ENCODE peak calls at places on chromosomes 1 and 21, in seven cellular contexts. Q is stomach, C is kidney, Y is fibroblast of pulmonary artery, U is transverse colon, D is glutamatergic neuron, R is tibial nerve. W is an unnamed sample.

GRCh38 chr1:177838910-177839309 is 130.9 kb downstream of the SEC16B start:
- DNase-seq in Q (no peak), C (no peak), Y (no peak), U (no peak), D (no peak), R (no peak), W (no peak)

GRCh38 chr1:241964550-241965241 is 7.1 kb downstream of the BECN2 start:
- DNase-seq in Q (no peak), C (no peak), Y (peak), U (peak), D (no peak), R (peak), W (no peak)

GRCh38 chr1:109912873-109913272 is 2.2 kb downstream of the CSF1 start:
- DNase-seq in Q (no peak), C (no peak), Y (peak), U (no peak), D (no peak), R (no peak), W (no peak)

GRCh38 chr1:66711420-66711819 is 40.8 kb upstream of the DYNLT5 start:
- DNase-seq in Q (no peak), C (peak), Y (peak), U (no peak), D (no peak), R (no peak), W (no peak)

GRCh38 chr1:10338047-10338446 is 60.8 kb upstream of the PGD start:
- DNase-seq in Q (no peak), C (no peak), Y (peak), U (peak), D (peak), R (peak), W (no peak)

GRCh38 chr1:159854101-159854692 is 8.3 kb downstream of the VSIG8 start:
- DNase-seq in Q (peak), C (peak), Y (peak), U (peak), D (peak), R (peak), W (peak)

GRCh38 chr21:45262616-45263015 is 25.1 kb downstream of the POFUT2 start:
- DNase-seq in Q (peak), C (peak), Y (no peak), U (peak), D (no peak), R (no peak), W (no peak)

GRCh38 chr1:180926164-180926981 is 13.7 kb downstream of the KIAA1614 start:
- DNase-seq in Q (no peak), C (peak), Y (peak), U (no peak), D (peak), R (no peak), W (no peak)

GRCh38 chr21:35195232-35195631 is 146.1 kb upstream of the RUNX1 start:
- DNase-seq in Q (no peak), C (no peak), Y (no peak), U (no peak), D (no peak), R (no peak), W (no peak)

GRCh38 chr1:221837886-221838285 is 96.0 kb upstream of the DUSP10 start:
- DNase-seq in Q (no peak), C (no peak), Y (no peak), U (no peak), D (no peak), R (no peak), W (no peak)

GRCh38 chr1:66012076-66012769 is 219.5 kb downstream of the PDE4B start:
- DNase-seq in Q (no peak), C (no peak), Y (no peak), U (no peak), D (no peak), R (no peak), W (no peak)

GRCh38 chr1:33161061-33161681 is 20.7 kb downstream of the TRIM62 start:
- DNase-seq in Q (no peak), C (peak), Y (peak), U (no peak), D (no peak), R (peak), W (peak)

GRCh38 chr1:96968582-96969378 is 247.2 kb downstream of the PTBP2 start:
- DNase-seq in Q (no peak), C (no peak), Y (peak), U (no peak), D (no peak), R (no peak), W (no peak)

GRCh38 chr21:21064353-21064752 is 66.1 kb downstream of the NCAM2 start:
- DNase-seq in Q (no peak), C (no peak), Y (no peak), U (no peak), D (no peak), R (no peak), W (no peak)

GRCh38 chr1:111369177-111369576 is 58.4 kb downstream of the OVGP1 start:
- DNase-seq in Q (no peak), C (no peak), Y (peak), U (no peak), D (no peak), R (no peak), W (no peak)

GRCh38 chr1:55480396-55480795 is 265.2 kb upstream of the USP24 start:
- DNase-seq in Q (no peak), C (no peak), Y (no peak), U (no peak), D (no peak), R (no peak), W (no peak)

GRCh38 chr1:55481634-55482033 is 266.5 kb upstream of the USP24 start:
- DNase-seq in Q (no peak), C (no peak), Y (no peak), U (no peak), D (no peak), R (no peak), W (no peak)

GRCh38 chr1:55479970-55480369 is 264.8 kb upstream of the USP24 start:
- DNase-seq in Q (no peak), C (no peak), Y (no peak), U (no peak), D (no peak), R (no peak), W (no peak)

GRCh38 chr1:55484173-55484572 is 269.0 kb upstream of the USP24 start:
- DNase-seq in Q (no peak), C (no peak), Y (no peak), U (no peak), D (no peak), R (no peak), W (no peak)

DNA sequence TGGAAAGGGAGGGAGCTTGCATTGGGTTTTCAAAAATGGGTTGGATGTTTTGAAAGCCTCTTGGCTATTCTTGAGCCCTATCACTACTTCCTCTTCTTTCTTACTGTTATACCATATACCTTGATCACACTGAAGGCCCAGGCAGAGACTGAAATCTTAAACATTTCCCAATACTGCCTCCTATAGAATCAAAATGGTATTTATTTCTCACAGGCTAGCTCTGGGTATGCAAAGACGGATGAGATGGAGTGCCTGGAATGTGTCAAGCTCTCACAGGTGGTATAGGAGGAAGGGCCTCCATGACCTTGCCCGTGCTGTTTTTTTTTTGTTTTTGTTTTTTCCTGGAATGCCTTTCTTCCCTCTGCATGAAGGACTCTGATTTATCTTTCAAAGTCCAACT is 268.4 kb upstream of the USP24 start:
- DNase-seq in Q (no peak), C (no peak), Y (no peak), U (no peak), D (no peak), R (no peak), W (no peak)
- TF ChIP-seq CTCF in Q (no peak), C (no peak), Y (no peak), U (no peak), D (no peak), R (no peak), W (peak)

DNA sequence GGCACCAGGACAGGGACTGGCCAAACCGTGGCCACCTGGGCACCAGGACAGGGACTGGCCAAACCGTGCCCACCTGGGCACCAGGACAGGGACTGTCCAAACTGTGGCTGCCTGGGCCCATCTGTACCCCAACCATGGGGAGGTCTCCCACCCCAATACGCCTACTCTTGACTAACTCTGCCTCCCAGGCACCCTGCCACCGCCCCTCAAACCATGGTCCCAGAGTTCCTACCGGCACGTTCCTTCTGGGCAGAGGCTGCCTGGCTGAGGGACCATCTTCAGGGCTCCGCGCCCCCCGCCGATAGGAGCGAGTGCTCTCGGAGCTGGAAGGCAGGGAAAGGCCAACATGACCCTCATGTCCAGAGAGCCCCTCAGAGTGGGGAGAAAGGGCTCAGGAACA is 6.3 kb upstream of the TCEA3 start:
- DNase-seq in Q (no peak), C (no peak), Y (no peak), U (no peak), D (no peak), R (no peak), W (no peak)
- TF ChIP-seq CTCF in Q (no peak), C (no peak), Y (no peak), U (no peak), D (no peak), R (no peak), W (no peak)

GRCh38 chr1:156467385-156467784 is 33.2 kb downstream of the MEF2D start:
- DNase-seq in Q (no peak), C (no peak), Y (no peak), U (no peak), D (no peak), R (no peak), W (no peak)

GRCh38 chr1:156464825-156465452 is 35.6 kb downstream of the MEF2D start:
- DNase-seq in Q (no peak), C (no peak), Y (no peak), U (no peak), D (no peak), R (no peak), W (no peak)

GRCh38 chr1:156464335-156464734 is 36.2 kb downstream of the MEF2D start:
- DNase-seq in Q (no peak), C (no peak), Y (no peak), U (no peak), D (no peak), R (no peak), W (no peak)

GRCh38 chr1:156463874-156464273 is 36.7 kb downstream of the MEF2D start:
- DNase-seq in Q (no peak), C (no peak), Y (no peak), U (no peak), D (no peak), R (peak), W (no peak)

GRCh38 chr1:156465747-156466365 is 34.7 kb downstream of the MEF2D start:
- DNase-seq in Q (no peak), C (no peak), Y (no peak), U (no peak), D (no peak), R (no peak), W (no peak)
- TF ChIP-seq CTCF in Q (no peak), C (no peak), Y (peak), U (no peak), D (no peak), R (no peak), W (no peak)

DNA sequence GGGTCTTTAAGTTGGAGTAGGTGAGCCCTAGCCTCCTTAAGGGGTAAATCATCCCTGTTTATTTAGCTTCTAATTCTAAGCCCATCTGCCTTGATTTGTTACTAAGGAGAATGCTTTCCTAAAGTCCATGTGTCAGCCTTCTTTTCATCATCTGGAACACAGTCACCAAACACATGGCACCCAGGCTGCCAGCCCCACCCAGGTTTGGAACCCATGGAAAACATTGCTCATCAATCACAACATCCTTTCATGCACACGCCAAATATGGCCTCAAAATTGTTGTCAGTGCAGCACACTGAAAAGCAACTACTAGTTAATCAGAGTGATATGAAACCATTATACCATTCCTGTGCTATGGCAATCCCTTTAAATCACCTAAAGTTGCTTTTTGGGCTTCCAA is 386.7 kb upstream of the ESRRG start:
- DNase-seq in Q (no peak), C (no peak), Y (no peak), U (no peak), D (no peak), R (no peak), W (no peak)
- TF ChIP-seq CTCF in Q (no peak), C (no peak), Y (no peak), U (no peak), D (no peak), R (no peak), W (no peak)

GRCh38 chr1:24155011-24155782 is 12.3 kb upstream of the IL22RA1 start:
- DNase-seq in Q (peak), C (peak), Y (no peak), U (peak), D (no peak), R (no peak), W (no peak)
- TF ChIP-seq CTCF in Q (no peak), C (no peak), Y (peak), U (no peak), D (peak), R (no peak), W (no peak)

DNA sequence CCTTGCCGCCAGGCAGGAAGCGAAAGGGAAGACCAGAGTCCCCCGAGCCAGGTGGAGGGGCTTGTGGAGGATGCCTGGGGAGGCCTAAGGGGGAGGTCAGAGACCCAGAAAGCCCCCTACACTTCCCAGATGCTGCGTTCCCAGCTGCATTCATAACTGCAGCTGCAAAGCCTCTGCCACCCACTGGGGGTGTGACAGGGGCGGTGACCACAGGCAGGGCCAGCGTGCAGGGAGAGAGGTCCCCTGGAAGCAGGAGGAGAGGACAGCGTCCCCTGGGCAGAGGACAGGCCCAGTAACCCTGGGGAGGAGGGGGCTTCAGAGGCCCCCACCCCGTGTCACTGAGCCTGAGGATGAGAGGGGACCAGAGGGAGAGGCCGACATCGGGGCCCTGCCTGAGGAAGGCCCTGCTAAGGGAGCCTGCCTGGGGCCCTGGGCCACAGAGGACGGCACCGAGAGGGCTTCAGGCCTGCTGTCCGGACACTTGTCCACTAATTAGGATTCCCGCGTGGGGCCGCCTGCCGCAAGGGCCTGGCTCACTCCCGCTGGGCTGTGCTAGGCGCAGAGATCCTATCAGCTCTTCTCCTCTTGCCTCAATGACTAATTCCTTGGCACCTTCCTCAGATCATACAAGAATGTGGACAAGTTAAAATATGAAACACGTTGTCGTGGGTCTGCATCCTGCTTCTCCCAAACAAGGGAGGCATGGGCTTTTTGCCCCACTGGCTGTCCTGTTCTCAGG is 49.1 kb upstream of the CCDC27 start:
- DNase-seq in Q (no peak), C (no peak), Y (peak), U (no peak), D (no peak), R (no peak), W (no peak)
- TF ChIP-seq CTCF in Q (no peak), C (no peak), Y (no peak), U (no peak), D (no peak), R (no peak), W (no peak)

GRCh38 chr1:198212675-198213074 is 55.9 kb downstream of the NEK7 start:
- DNase-seq in Q (no peak), C (no peak), Y (peak), U (no peak), D (no peak), R (no peak), W (no peak)
- TF ChIP-seq CTCF in Q (no peak), C (no peak), Y (no peak), U (no peak), D (no peak), R (no peak), W (no peak)